ENCODE peak calls at places on chromosomes 7 and 10, in nine cellular contexts. One of them, this sample, is unnamed.

GRCh38 chr7:148941598-148942280 is 57.6 kb upstream of the EZH2 start:
- DNase-seq in mammary epithelial cell: peak
- DNase-seq in naive B cell: peak
- DNase-seq in NCI-H774: peak
- DNase-seq in COR-L47: peak
- DNase-seq in omental fat pad: no peak
- DNase-seq in NCI-H510A: peak
- DNase-seq in activated naive CD8-positive, alpha-beta T cell treated with anti-CD3 and anti-CD28 coated beads, Interleukin-2, amount 10 ng/mL, durations not matched to agents 7 days and 5 days: peak
- DNase-seq in stimulated activated CD8-positive, alpha-beta memory T cell treated with anti-CD3 and anti-CD28 coated beads, Interleukin-4, amount 100 ng/mL, for 48 hours: peak
- DNase-seq in this sample: peak

GRCh38 chr7:28329616-28330373 is 82.5 kb upstream of the CREB5 start:
- DNase-seq in NCI-H510A: no peak
- DNase-seq in activated naive CD8-positive, alpha-beta T cell treated with anti-CD3 and anti-CD28 coated beads, Interleukin-2, amount 10 ng/mL, durations not matched to agents 7 days and 5 days: peak
- DNase-seq in NCI-H774: peak
- DNase-seq in mammary epithelial cell: no peak
- DNase-seq in omental fat pad: no peak
- DNase-seq in naive B cell: peak
- DNase-seq in COR-L47: no peak
- DNase-seq in stimulated activated CD8-positive, alpha-beta memory T cell treated with anti-CD3 and anti-CD28 coated beads, Interleukin-4, amount 100 ng/mL, for 48 hours: no peak
- DNase-seq in this sample: no peak

GRCh38 chr7:46387646-46388045 is 466.6 kb upstream of the IGFBP3 start:
- DNase-seq in NCI-H774: no peak
- DNase-seq in naive B cell: no peak
- DNase-seq in activated naive CD8-positive, alpha-beta T cell treated with anti-CD3 and anti-CD28 coated beads, Interleukin-2, amount 10 ng/mL, durations not matched to agents 7 days and 5 days: no peak
- DNase-seq in NCI-H510A: no peak
- DNase-seq in omental fat pad: no peak
- DNase-seq in mammary epithelial cell: no peak
- DNase-seq in COR-L47: no peak
- DNase-seq in stimulated activated CD8-positive, alpha-beta memory T cell treated with anti-CD3 and anti-CD28 coated beads, Interleukin-4, amount 100 ng/mL, for 48 hours: no peak
- DNase-seq in this sample: no peak

GRCh38 chr10:84590794-84591193 is 262.4 kb downstream of the CCSER2 start:
- DNase-seq in NCI-H774: no peak
- DNase-seq in activated naive CD8-positive, alpha-beta T cell treated with anti-CD3 and anti-CD28 coated beads, Interleukin-2, amount 10 ng/mL, durations not matched to agents 7 days and 5 days: no peak
- DNase-seq in omental fat pad: no peak
- DNase-seq in NCI-H510A: peak
- DNase-seq in mammary epithelial cell: no peak
- DNase-seq in naive B cell: no peak
- DNase-seq in stimulated activated CD8-positive, alpha-beta memory T cell treated with anti-CD3 and anti-CD28 coated beads, Interleukin-4, amount 100 ng/mL, for 48 hours: no peak
- DNase-seq in COR-L47: no peak
- DNase-seq in this sample: peak

GRCh38 chr7:99019523-99020412 is 124.1 kb downstream of the SMURF1 start:
- DNase-seq in NCI-H510A: no peak
- DNase-seq in COR-L47: no peak
- DNase-seq in naive B cell: no peak
- DNase-seq in omental fat pad: no peak
- DNase-seq in activated naive CD8-positive, alpha-beta T cell treated with anti-CD3 and anti-CD28 coated beads, Interleukin-2, amount 10 ng/mL, durations not matched to agents 7 days and 5 days: no peak
- DNase-seq in mammary epithelial cell: no peak
- DNase-seq in NCI-H774: no peak
- DNase-seq in stimulated activated CD8-positive, alpha-beta memory T cell treated with anti-CD3 and anti-CD28 coated beads, Interleukin-4, amount 100 ng/mL, for 48 hours: no peak
- DNase-seq in this sample: no peak

GRCh38 chr7:74266191-74266963 is 12.2 kb upstream of the RFC2 start:
- DNase-seq in naive B cell: no peak
- DNase-seq in COR-L47: no peak
- DNase-seq in activated naive CD8-positive, alpha-beta T cell treated with anti-CD3 and anti-CD28 coated beads, Interleukin-2, amount 10 ng/mL, durations not matched to agents 7 days and 5 days: no peak
- DNase-seq in mammary epithelial cell: no peak
- DNase-seq in stimulated activated CD8-positive, alpha-beta memory T cell treated with anti-CD3 and anti-CD28 coated beads, Interleukin-4, amount 100 ng/mL, for 48 hours: no peak
- DNase-seq in NCI-H510A: no peak
- DNase-seq in NCI-H774: no peak
- DNase-seq in omental fat pad: no peak
- DNase-seq in this sample: no peak

GRCh38 chr10:75203724-75204123 is 6.9 kb upstream of the VDAC2 start:
- DNase-seq in naive B cell: no peak
- DNase-seq in NCI-H774: no peak
- DNase-seq in COR-L47: no peak
- DNase-seq in NCI-H510A: no peak
- DNase-seq in stimulated activated CD8-positive, alpha-beta memory T cell treated with anti-CD3 and anti-CD28 coated beads, Interleukin-4, amount 100 ng/mL, for 48 hours: no peak
- DNase-seq in omental fat pad: no peak
- DNase-seq in mammary epithelial cell: no peak
- DNase-seq in activated naive CD8-positive, alpha-beta T cell treated with anti-CD3 and anti-CD28 coated beads, Interleukin-2, amount 10 ng/mL, durations not matched to agents 7 days and 5 days: no peak
- DNase-seq in this sample: no peak

GRCh38 chr10:51083280-51083986 is 9.1 kb downstream of the PRKG1 start:
- DNase-seq in mammary epithelial cell: no peak
- DNase-seq in NCI-H774: no peak
- DNase-seq in naive B cell: no peak
- DNase-seq in stimulated activated CD8-positive, alpha-beta memory T cell treated with anti-CD3 and anti-CD28 coated beads, Interleukin-4, amount 100 ng/mL, for 48 hours: no peak
- DNase-seq in activated naive CD8-positive, alpha-beta T cell treated with anti-CD3 and anti-CD28 coated beads, Interleukin-2, amount 10 ng/mL, durations not matched to agents 7 days and 5 days: no peak
- DNase-seq in COR-L47: no peak
- DNase-seq in omental fat pad: no peak
- DNase-seq in NCI-H510A: no peak
- DNase-seq in this sample: no peak

GRCh38 chr10:132563485-132564248 is 26.1 kb downstream of the INPP5A start:
- DNase-seq in mammary epithelial cell: no peak
- DNase-seq in stimulated activated CD8-positive, alpha-beta memory T cell treated with anti-CD3 and anti-CD28 coated beads, Interleukin-4, amount 100 ng/mL, for 48 hours: no peak
- DNase-seq in COR-L47: no peak
- DNase-seq in NCI-H510A: no peak
- DNase-seq in activated naive CD8-positive, alpha-beta T cell treated with anti-CD3 and anti-CD28 coated beads, Interleukin-2, amount 10 ng/mL, durations not matched to agents 7 days and 5 days: no peak
- DNase-seq in omental fat pad: no peak
- DNase-seq in naive B cell: no peak
- DNase-seq in NCI-H774: no peak
- DNase-seq in this sample: no peak

GRCh38 chr7:50730459-50731400 is 52.0 kb downstream of the GRB10 start:
- DNase-seq in mammary epithelial cell: no peak
- DNase-seq in omental fat pad: no peak
- DNase-seq in NCI-H510A: no peak
- DNase-seq in stimulated activated CD8-positive, alpha-beta memory T cell treated with anti-CD3 and anti-CD28 coated beads, Interleukin-4, amount 100 ng/mL, for 48 hours: no peak
- DNase-seq in COR-L47: no peak
- DNase-seq in activated naive CD8-positive, alpha-beta T cell treated with anti-CD3 and anti-CD28 coated beads, Interleukin-2, amount 10 ng/mL, durations not matched to agents 7 days and 5 days: no peak
- DNase-seq in naive B cell: no peak
- DNase-seq in NCI-H774: no peak
- DNase-seq in this sample: no peak

GRCh38 chr10:127498081-127498480 is 51.0 kb upstream of the NPS start:
- DNase-seq in COR-L47: no peak
- DNase-seq in NCI-H774: no peak
- DNase-seq in NCI-H510A: no peak
- DNase-seq in omental fat pad: no peak
- DNase-seq in naive B cell: no peak
- DNase-seq in stimulated activated CD8-positive, alpha-beta memory T cell treated with anti-CD3 and anti-CD28 coated beads, Interleukin-4, amount 100 ng/mL, for 48 hours: no peak
- DNase-seq in activated naive CD8-positive, alpha-beta T cell treated with anti-CD3 and anti-CD28 coated beads, Interleukin-2, amount 10 ng/mL, durations not matched to agents 7 days and 5 days: no peak
- DNase-seq in mammary epithelial cell: no peak
- DNase-seq in this sample: no peak